ENCODE peak calls at places on chromosome 1, in four cellular contexts. I is stimulated activated CD4-positive, alpha-beta T cell treated with anti-CD3 and anti-CD28 coated beads, TNF-alpha, amount 100 ng/mL, for 48 hours; E is T follicular helper cell; Q is GDM1. U is an unnamed sample.

GRCh38 chr1:185759061-185759460 is 24.9 kb downstream of the HMCN1 start:
- DNase-seq in I (no peak), E (no peak), Q (no peak), U (no peak)

GRCh38 chr1:72379072-72379471 is 96.7 kb upstream of the NEGR1 start:
- DNase-seq in I (no peak), E (no peak), Q (no peak), U (no peak)

GRCh38 chr1:118981436-118981835 is 6.7 kb downstream of the TBX15 start:
- DNase-seq in I (no peak), E (no peak), Q (no peak), U (no peak)

GRCh38 chr1:93448983-93449805 is 1.3 kb downstream of the FNBP1L start:
- DNase-seq in I (no peak), E (no peak), Q (no peak), U (no peak)

GRCh38 chr1:201590474-201590873 is 51.5 kb downstream of the NAV1 start:
- DNase-seq in I (no peak), E (no peak), Q (no peak), U (no peak)

GRCh38 chr1:33126411-33127000 is 45.6 kb downstream of the AZIN2 start:
- DNase-seq in I (no peak), E (no peak), Q (no peak), U (no peak)

GRCh38 chr1:38029081-38029681 is 16.6 kb downstream of the UTP11 start:
- DNase-seq in I (no peak), E (no peak), Q (no peak), U (no peak)

GRCh38 chr1:16724718-16725438 is 15.4 kb upstream of the RNU1-4 start:
- DNase-seq in I (no peak), E (no peak), Q (no peak), U (no peak)

GRCh38 chr1:200890818-200891773 is 3.6 kb upstream of the INAVA start:
- DNase-seq in I (no peak), E (no peak), Q (no peak), U (no peak)

GRCh38 chr1:37926061-37926924 is 20.6 kb downstream of the INPP5B start:
- DNase-seq in I (no peak), E (no peak), Q (no peak), U (no peak)

GRCh38 chr1:2175681-2176454 is 18.7 kb downstream of the FAAP20 start:
- DNase-seq in I (no peak), E (no peak), Q (no peak), U (no peak)

GRCh38 chr1:174337000-174337681 is 110.6 kb upstream of the GPR52 start:
- DNase-seq in I (no peak), E (no peak), Q (no peak), U (no peak)

GRCh38 chr1:154386643-154387352 is 18.3 kb upstream of the IL6R start:
- DNase-seq in I (peak), E (peak), Q (no peak), U (peak)

GRCh38 chr1:42420911-42421585 is 34.8 kb downstream of the ZMYND12 start:
- DNase-seq in I (no peak), E (no peak), Q (no peak), U (no peak)

GRCh38 chr1:229091721-229092136 is 179.2 kb upstream of the RAB4A start:
- DNase-seq in I (no peak), E (no peak), Q (no peak), U (no peak)

GRCh38 chr1:93344886-93345632 is 648 bp upstream of the DR1 start:
- DNase-seq in I (no peak), E (peak), Q (no peak), U (peak)

GRCh38 chr1:81242103-81242502 is 558.6 kb upstream of the ADGRL2 start:
- DNase-seq in I (no peak), E (no peak), Q (no peak), U (no peak)